ENCODE peak calls at places on chromosomes 1 and 21, in five cellular contexts. B, V, U, E and S are unnamed samples.

GRCh38 chr1:235106457-235106856 is 22.2 kb downstream of the TOMM20 start:
- DNase-seq in B (no peak), V (no peak), U (no peak), E (no peak), S (no peak)

GRCh38 chr1:147600119-147601111 is 59.1 kb downstream of the BCL9 start:
- DNase-seq in B (no peak), V (no peak), U (peak; percentile 14), E (peak; percentile 17), S (no peak)

GRCh38 chr21:44845418-44846200 is 27.7 kb upstream of the SUMO3 start:
- DNase-seq in B (peak; percentile 81), V (peak; percentile 92), U (peak; percentile 60), E (peak; percentile 69), S (no peak)

GRCh38 chr1:16167331-16168143 is 11.7 kb upstream of the EPHA2 start:
- DNase-seq in B (peak; percentile 82), V (peak; percentile 88), U (peak; percentile 74), E (peak; percentile 81), S (no peak)

GRCh38 chr1:18973446-18973955 is 17.0 kb upstream of the IFFO2 start:
- DNase-seq in B (no peak), V (peak; percentile 34), U (no peak), E (no peak), S (no peak)

GRCh38 chr1:229048221-229048620 is 222.7 kb upstream of the RAB4A start:
- DNase-seq in B (no peak), V (no peak), U (no peak), E (no peak), S (no peak)

GRCh38 chr1:210241121-210241520 is 8.5 kb downstream of the SERTAD4 start:
- DNase-seq in B (no peak), V (no peak), U (no peak), E (no peak), S (no peak)

GRCh38 chr1:18434041-18434440 is 46.7 kb upstream of the KLHDC7A start:
- DNase-seq in B (no peak), V (peak; percentile 39), U (no peak), E (no peak), S (no peak)

GRCh38 chr1:14304381-14304865 is 294.1 kb upstream of the KAZN start:
- DNase-seq in B (no peak), V (no peak), U (no peak), E (no peak), S (peak; percentile 50)

GRCh38 chr1:61642475-61643232 is 82.3 kb downstream of the TM2D1 start:
- DNase-seq in B (no peak), V (no peak), U (no peak), E (no peak), S (no peak)

GRCh38 chr1:39213511-39214002 is 9.1 kb downstream of the MACF1 start:
- DNase-seq in B (no peak), V (no peak), U (no peak), E (no peak), S (peak; percentile 47)

GRCh38 chr1:51326839-51327238 is 3.5 kb downstream of the TTC39A start:
- DNase-seq in B (no peak), V (no peak), U (no peak), E (no peak), S (no peak)

GRCh38 chr1:38331496-38332210 is 285.1 kb upstream of the POU3F1 start:
- DNase-seq in B (no peak), V (no peak), U (no peak), E (no peak), S (no peak)

GRCh38 chr1:3746784-3747521 is 5.3 kb upstream of the CCDC27 start:
- DNase-seq in B (peak; percentile 92), V (peak; percentile 97), U (peak; percentile 72), E (peak; percentile 90), S (peak; percentile 26)

GRCh38 chr1:2347409-2347785 is 44.0 kb downstream of the MORN1 start:
- DNase-seq in B (peak; percentile 5), V (peak; percentile 80), U (no peak), E (no peak), S (no peak)

GRCh38 chr1:84006574-84006973 is 7.6 kb upstream of the TTLL7 start:
- DNase-seq in B (no peak), V (no peak), U (no peak), E (no peak), S (no peak)

GRCh38 chr1:100628631-100629081 is 90.7 kb downstream of the GPR88 start:
- DNase-seq in B (no peak), V (no peak), U (no peak), E (no peak), S (no peak)

GRCh38 chr1:241610056-241610815 is 29.9 kb downstream of the CHML start:
- DNase-seq in B (peak; percentile 41), V (no peak), U (peak; percentile 86), E (peak; percentile 9), S (no peak)

GRCh38 chr1:55720243-55720642 is 505.1 kb upstream of the USP24 start:
- DNase-seq in B (peak; percentile 60), V (no peak), U (no peak), E (no peak), S (no peak)

GRCh38 chr1:115457295-115457694 is 119.2 kb upstream of the NGF start:
- DNase-seq in B (no peak), V (peak; percentile 74), U (no peak), E (peak; percentile 28), S (no peak)

GRCh38 chr1:233421293-233421692 is 93.8 kb downstream of the MAP3K21 start:
- DNase-seq in B (no peak), V (no peak), U (no peak), E (no peak), S (no peak)

GRCh38 chr1:233427907-233428306 is 100.4 kb downstream of the MAP3K21 start:
- DNase-seq in B (no peak), V (no peak), U (no peak), E (no peak), S (no peak)

DNA sequence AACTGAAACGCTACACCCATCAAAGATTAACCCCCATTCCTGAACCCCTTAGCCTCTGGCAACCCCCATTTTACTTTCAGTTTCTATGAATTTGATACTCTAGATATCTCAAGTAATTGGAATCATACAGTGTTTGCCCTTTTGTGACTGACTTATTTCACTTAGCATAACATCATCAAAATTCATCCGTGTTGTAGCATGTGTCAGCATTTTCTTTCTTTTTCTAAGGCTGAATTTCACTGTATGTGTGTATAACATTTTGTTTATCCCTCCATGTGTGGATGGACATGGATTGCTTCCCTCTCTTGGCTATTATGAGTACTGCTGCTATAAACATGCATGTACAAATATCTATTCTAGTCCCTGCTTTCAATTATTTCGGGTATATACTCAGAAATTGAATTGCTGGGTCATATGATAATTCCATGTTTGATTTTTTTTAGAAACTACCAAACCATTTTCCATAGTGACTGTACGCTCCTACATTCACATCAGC is 97.3 kb downstream of the MAP3K21 start:
- DNase-seq in B (no peak), V (no peak), U (peak; percentile 45), E (no peak), S (no peak)
- H3K4me3 ChIP-seq in B (no peak overlapping the region), V (no peak overlapping the region), U (peak overlapping the region; percentile 18), E (no peak overlapping the region), S (no peak overlapping the region)

GRCh38 chr1:150889650-150890416 is 2.9 kb downstream of the CTXND2 start:
- DNase-seq in B (no peak), V (no peak), U (no peak), E (no peak), S (no peak)

GRCh38 chr1:150895618-150896017 is 8.7 kb downstream of the CTXND2 start:
- DNase-seq in B (no peak), V (no peak), U (peak; percentile 61), E (no peak), S (no peak)

GRCh38 chr1:150888727-150889126 is 1.8 kb downstream of the CTXND2 start:
- DNase-seq in B (no peak), V (no peak), U (no peak), E (no peak), S (no peak)

DNA sequence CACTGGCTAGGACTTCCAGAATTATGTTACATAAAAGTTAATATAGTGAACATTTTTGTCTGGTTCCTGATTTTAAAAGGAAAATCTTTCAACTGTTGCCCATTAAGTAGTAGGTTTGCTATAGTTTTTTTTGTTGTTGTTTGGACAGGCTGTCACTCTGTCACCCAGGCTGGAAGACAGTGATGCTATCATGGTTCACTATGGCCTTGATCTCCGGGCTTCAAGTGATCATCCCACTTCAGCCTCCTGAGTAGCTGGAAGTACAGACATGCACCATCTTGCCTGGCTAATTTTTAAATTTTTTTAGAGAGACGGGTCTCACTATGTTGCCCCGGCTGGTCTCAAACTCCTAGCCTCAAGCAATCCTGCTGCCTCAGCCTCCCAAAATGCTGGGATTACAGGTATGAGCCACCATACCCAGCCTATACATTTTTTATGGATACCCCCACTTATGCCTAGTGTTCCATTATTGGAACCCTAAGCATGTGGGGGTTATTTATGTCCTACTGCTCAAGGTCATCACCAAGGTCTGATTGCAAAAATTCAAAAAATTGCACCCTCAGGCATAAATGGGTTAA is 6.5 kb downstream of the CTXND2 start:
- DNase-seq in B (no peak), V (no peak), U (no peak), E (no peak), S (no peak)
- TF ChIP-seq CTCF in B (no peak), V (no peak), U (no peak), E (no peak), S (no peak)

DNA sequence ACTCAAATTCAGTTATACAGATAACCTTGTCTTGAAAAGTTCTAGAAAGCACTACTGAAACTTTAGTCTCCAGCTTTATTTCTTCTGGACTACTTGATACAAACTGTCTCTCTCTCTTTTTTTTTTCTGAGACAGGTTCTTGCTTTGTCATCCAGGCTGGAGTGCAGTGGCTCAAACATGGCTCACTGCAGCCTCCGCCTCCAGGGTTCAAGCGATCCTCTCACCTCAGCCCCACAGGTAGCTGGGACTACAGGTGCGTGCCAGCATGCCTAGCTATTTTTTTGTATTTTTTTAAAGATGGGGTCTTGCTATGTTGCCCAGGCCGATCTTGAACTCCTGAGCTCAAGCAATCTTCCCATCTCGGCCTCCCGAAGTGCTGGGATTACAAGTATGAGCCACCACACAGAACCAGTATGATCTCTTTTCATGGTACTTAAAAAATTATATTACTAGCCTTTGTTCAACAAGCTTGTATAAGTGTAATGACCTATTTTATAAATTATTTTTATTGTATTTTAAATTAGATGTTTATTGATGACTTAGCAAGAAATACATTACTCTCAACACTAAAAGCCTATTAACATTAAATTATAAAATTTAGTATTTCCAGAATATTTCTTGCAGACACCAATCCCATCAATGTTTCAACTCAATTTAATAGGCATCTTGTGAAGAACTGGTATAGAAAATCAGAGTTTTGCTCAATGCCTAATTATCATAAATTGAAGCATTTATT is 36.1 kb upstream of the MTF2 start:
- DNase-seq in B (no peak), V (no peak), U (no peak), E (no peak), S (no peak)
- H3K4me3 ChIP-seq in B (peak overlapping the region; percentile 1), V (no peak overlapping the region), U (no peak overlapping the region), E (no peak overlapping the region), S (no peak overlapping the region)

DNA sequence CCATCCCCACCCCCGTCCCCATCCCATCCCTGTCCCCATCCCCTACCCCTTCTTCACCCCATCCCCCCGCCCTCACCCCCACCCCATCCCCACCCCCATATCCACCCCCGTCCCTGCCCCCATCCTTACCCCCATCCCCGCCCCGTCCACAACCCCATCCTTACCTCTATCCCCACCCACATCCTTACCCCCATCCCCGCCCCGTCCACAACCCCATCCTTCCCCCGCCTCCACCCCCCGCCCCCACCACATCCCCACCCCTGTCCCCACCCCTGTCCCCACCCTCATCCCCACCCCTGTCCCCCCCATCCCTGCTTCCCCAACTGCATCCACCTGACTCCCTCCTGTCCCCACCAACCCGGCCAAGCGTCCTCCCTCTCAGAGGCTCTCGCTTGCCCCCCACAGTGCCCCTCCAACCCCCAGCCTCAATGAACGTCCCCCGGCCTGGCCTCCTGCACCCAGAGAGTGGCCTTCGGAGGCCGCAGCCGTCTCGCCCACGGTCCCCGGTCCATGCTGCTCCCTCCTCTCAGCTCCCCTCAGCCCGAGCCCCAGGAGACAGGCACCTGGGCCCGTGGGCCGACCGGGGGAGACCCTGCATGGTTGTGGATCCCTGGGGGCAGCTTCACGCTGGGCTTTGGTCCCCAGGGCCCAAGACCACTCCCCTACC is 25.5 kb upstream of the C1orf159 start:
- DNase-seq in B (peak; percentile 33), V (no peak), U (no peak), E (no peak), S (no peak)
- TF ChIP-seq CTCF in B (no peak), V (no peak), U (no peak), E (no peak), S (no peak)